ENCODE peak calls at places on chromosomes 16 and 17, in nine cellular contexts. C is fibroblast of the aortic adventitia, Y is CD14-positive monocyte, W is cardiac muscle cell, J is heart right ventricle, U is neural crest cell, T is astrocyte of the spinal cord, E is retinal pigment epithelial cell, A is WTC11. F is an unnamed sample.

GRCh38 chr17:75475144-75475835 is 18.9 kb downstream of the TMEM94 start:
- DNase-seq in A (no peak), C (no peak), E (no peak), U (peak), Y (no peak), T (peak), J (no peak), W (no peak), F (no peak)

GRCh38 chr16:15782573-15783365 is 74.1 kb downstream of the MYH11 start:
- DNase-seq in E (peak), C (no peak), Y (no peak), A (peak), J (no peak), U (no peak), T (no peak), W (peak), F (no peak)

GRCh38 chr17:36608794-36609497 is 7.6 kb downstream of the MRM1 start:
- DNase-seq in E (no peak), Y (peak), U (peak), T (peak), A (peak), C (peak), W (peak), J (no peak), F (no peak)

GRCh38 chr16:23500866-23501234 is 9.4 kb downstream of the GGA2 start:
- DNase-seq in T (no peak), Y (no peak), U (no peak), W (no peak), C (no peak), E (no peak), A (no peak), J (no peak), F (no peak)

GRCh38 chr17:45294506-45294905 is 22.3 kb downstream of the MAP3K14 start:
- DNase-seq in E (peak), A (no peak), J (no peak), T (peak), U (no peak), Y (no peak), C (peak), W (no peak), F (no peak)

GRCh38 chr16:3938843-3939624 is 58.5 kb upstream of the CREBBP start:
- DNase-seq in J (peak), W (peak), E (peak), U (peak), T (peak), C (peak), A (peak), Y (no peak), F (peak)

GRCh38 chr16:30083216-30084055 is 7.6 kb downstream of the PPP4C start:
- DNase-seq in U (no peak), Y (no peak), W (no peak), C (no peak), J (no peak), T (no peak), E (no peak), A (no peak), F (no peak)

GRCh38 chr17:75995385-75995925 is 5.2 kb upstream of the CDK3 start:
- DNase-seq in T (no peak), J (no peak), U (no peak), W (no peak), E (no peak), C (no peak), A (no peak), Y (peak), F (no peak)

GRCh38 chr17:58043221-58044181 is 36.5 kb upstream of the SRSF1 start:
- DNase-seq in J (no peak), Y (no peak), E (no peak), T (no peak), U (no peak), C (no peak), A (no peak), W (no peak), F (no peak)

GRCh38 chr16:67539691-67540635 is 11.3 kb downstream of the RIPOR1 start:
- DNase-seq in A (no peak), Y (no peak), J (no peak), T (no peak), C (no peak), U (no peak), W (no peak), E (no peak), F (no peak)

GRCh38 chr17:75270218-75270965 is 639 bp downstream of the MIF4GD start:
- DNase-seq in W (peak), T (peak), E (peak), A (peak), C (peak), Y (peak), U (peak), J (peak), F (no peak)

GRCh38 chr17:12666718-12667117 is 1.0 kb downstream of the MYOCD start:
- DNase-seq in U (no peak), A (no peak), Y (no peak), J (no peak), T (peak), W (no peak), E (no peak), C (no peak), F (no peak)

DNA sequence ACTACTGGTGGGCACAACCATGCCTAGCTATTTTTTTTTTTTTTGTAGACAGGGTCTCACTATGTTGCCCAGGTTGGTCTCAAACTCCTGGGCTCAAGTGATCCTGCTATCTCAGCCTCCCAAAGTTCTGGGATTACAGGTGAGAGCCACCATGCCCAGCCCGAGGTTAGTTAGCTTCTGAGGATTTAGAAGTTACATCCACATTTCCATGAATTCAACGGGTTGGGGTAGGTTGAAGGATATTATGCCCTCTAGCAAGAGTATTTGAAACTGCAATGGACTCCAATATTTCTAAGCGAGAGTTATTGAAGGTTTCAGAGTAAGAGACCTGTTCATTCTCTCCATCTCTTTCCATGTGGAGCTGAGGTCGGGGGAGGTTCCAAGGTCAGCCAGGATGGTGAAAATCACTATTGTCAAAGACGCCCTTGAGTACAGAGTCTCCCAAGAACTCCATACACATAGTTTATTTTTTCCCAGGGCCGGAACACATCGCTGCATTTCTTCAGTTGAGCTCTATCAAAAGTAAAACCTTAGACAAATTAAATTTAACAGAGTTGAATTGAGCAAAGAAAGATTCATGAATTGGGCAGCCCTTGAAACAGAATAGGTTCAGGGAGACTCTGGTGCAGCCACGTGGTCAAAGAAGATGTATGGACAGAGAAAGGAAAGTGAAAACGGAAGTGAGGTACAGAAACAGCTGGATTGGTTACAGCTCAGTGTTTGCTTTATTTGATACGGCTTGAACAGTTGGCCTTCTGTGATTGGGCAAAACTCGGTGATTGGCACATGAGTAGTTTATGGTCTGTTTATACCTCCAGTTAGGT is 19.0 kb upstream of the ITPRIPL2 start:
- DNase-seq in U (no peak), W (no peak), E (no peak), J (no peak), C (no peak), Y (no peak), A (no peak), T (no peak), F (no peak)
- TF ChIP-seq CTCF in U (no peak), W (peak), E (peak), J (peak), C (no peak), Y (no peak), A (no peak), T (no peak), F (no peak)

DNA sequence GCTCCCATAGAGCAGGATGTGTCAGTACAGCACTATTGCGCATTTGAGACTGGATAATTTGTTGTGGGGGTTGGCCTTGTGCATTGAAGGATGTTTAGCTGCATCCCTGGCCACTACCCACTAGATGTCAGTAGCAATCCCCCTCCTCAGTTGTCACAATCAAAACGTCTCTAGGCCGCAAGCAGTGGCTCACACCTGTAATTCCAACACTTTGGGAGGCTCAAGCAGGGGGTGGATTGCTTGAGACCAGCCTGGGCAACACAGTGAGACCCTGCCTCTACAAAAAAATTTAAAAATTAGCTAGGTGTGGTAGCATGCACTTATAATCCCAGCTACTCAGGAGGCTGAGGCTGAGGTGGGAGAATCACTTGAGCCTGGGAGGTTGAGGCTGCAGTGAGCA is 48.4 kb downstream of the CENPV start:
- DNase-seq in E (no peak), Y (no peak), A (peak), C (peak), U (peak), T (no peak), J (no peak), W (peak), F (no peak)
- TF ChIP-seq CTCF in E (peak), Y (peak), A (no peak), C (peak), U (peak), T (peak), J (peak), W (peak), F (no peak)

GRCh38 chr16:70254965-70255286 is 3.2 kb upstream of the EXOSC6 start:
- DNase-seq in U (no peak), W (no peak), Y (no peak), J (no peak), E (no peak), T (no peak), A (no peak), C (no peak), F (no peak)

GRCh38 chr16:70253291-70254094 is 1.8 kb upstream of the EXOSC6 start:
- DNase-seq in T (peak), E (no peak), U (peak), Y (peak), C (peak), A (peak), J (no peak), W (peak), F (no peak)

GRCh38 chr16:70255584-70255983 is 3.8 kb upstream of the EXOSC6 start:
- DNase-seq in E (no peak), A (no peak), T (no peak), Y (no peak), C (no peak), J (no peak), U (no peak), W (no peak), F (no peak)

GRCh38 chr16:70252355-70252988 is 732 bp upstream of the EXOSC6 start:
- DNase-seq in J (no peak), A (peak), W (peak), E (no peak), Y (no peak), U (peak), T (no peak), C (peak), F (no peak)

GRCh38 chr16:70254095-70254964 is 2.6 kb upstream of the EXOSC6 start:
- DNase-seq in C (no peak), Y (no peak), E (no peak), W (no peak), U (no peak), A (no peak), J (no peak), T (peak), F (no peak)
- TF ChIP-seq CTCF in C (no peak), Y (peak), E (no peak), W (no peak), U (peak), A (no peak), J (no peak), T (no peak), F (no peak)

GRCh38 chr17:22510504-22510903 is 818.2 kb downstream of the KCNJ18 start:
- DNase-seq in T (no peak), A (no peak), C (no peak), W (no peak), J (no peak), Y (no peak), E (no peak), U (no peak), F (no peak)
- TF ChIP-seq CTCF in T (no peak), A (no peak), C (no peak), W (no peak), J (no peak), Y (no peak), E (no peak), U (no peak), F (no peak)

DNA sequence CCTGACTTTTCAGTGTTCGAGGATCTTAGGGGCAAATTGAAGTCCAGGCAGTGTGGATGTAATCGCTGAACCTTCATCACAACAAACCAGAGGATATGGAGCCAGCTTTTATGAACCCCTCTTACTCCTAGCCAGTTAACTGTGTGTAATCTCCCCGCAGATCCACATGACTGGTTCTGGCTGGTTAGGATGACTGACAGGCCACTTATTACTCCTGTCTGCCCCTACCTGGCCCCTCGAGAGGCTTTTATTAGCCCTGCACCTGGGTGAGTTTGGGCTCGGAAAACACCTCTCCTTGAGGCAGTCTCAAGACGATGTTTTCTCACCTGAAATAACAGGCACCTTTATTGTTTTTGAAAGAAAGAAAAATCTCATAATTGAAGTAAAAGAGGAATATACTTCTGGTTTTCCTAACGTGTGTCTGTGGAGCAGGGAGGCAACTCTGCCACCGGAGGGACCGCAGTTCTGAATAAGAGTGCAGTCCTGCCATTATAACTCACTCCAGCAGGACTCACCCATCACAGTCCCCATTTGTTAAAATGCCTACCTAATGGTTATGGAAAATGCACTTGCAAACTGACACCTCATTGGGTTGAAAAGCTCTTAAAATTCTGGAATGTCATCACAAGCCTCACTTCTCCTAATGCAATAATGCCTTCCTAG is 291.9 kb upstream of the N4BP1 start:
- DNase-seq in A (peak), U (no peak), T (no peak), Y (no peak), W (peak), E (no peak), C (no peak), J (no peak), F (no peak)
- TF ChIP-seq CTCF in A (no peak), U (peak), T (no peak), Y (no peak), W (no peak), E (no peak), C (no peak), J (peak), F (no peak)